ENCODE peak calls at places on chromosomes 16 and 17, in five cellular contexts. One of them, this sample, is unnamed.
A peak's percentile ranks its signal among the peaks of the same experiment; 100 is the strongest.

GRCh38 chr17:3658784-3659449 is 9.5 kb downstream of the TAX1BP3 start:
- DNase-seq in mesendoderm: no peak
- DNase-seq in suprapubic skin: no peak
- DNase-seq in MM.1S: peak; percentile 1
- DNase-seq in fibroblast of the aortic adventitia: no peak
- DNase-seq in this sample: no peak

GRCh38 chr17:44523672-44523972 is 20.4 kb upstream of the GPATCH8 start:
- DNase-seq in mesendoderm: no peak
- DNase-seq in suprapubic skin: no peak
- DNase-seq in MM.1S: no peak
- DNase-seq in fibroblast of the aortic adventitia: no peak
- DNase-seq in this sample: no peak

GRCh38 chr17:18986541-18987229 is 17.9 kb downstream of the FAM83G start:
- DNase-seq in mesendoderm: no peak
- DNase-seq in suprapubic skin: no peak
- DNase-seq in MM.1S: no peak
- DNase-seq in fibroblast of the aortic adventitia: no peak
- DNase-seq in this sample: no peak

GRCh38 chr17:21263351-21263750 is 10.1 kb upstream of the NATD1 start:
- DNase-seq in mesendoderm: no peak
- DNase-seq in suprapubic skin: no peak
- DNase-seq in MM.1S: no peak
- DNase-seq in fibroblast of the aortic adventitia: peak; percentile 62
- DNase-seq in this sample: peak; percentile 94

GRCh38 chr16:77585852-77586251 is 136.5 kb upstream of the NUDT7 start:
- DNase-seq in mesendoderm: peak; percentile 75
- DNase-seq in suprapubic skin: no peak
- DNase-seq in MM.1S: no peak
- DNase-seq in fibroblast of the aortic adventitia: peak; percentile 51
- DNase-seq in this sample: peak; percentile 61

GRCh38 chr17:30415491-30415890 is 36.8 kb downstream of the CPD start:
- DNase-seq in mesendoderm: no peak
- DNase-seq in suprapubic skin: no peak
- DNase-seq in MM.1S: no peak
- DNase-seq in fibroblast of the aortic adventitia: no peak
- DNase-seq in this sample: peak; percentile 57

GRCh38 chr16:87560428-87561199 is 41.7 kb upstream of the JPH3 start:
- DNase-seq in mesendoderm: peak; percentile 83
- DNase-seq in suprapubic skin: peak; percentile 82
- DNase-seq in MM.1S: no peak
- DNase-seq in fibroblast of the aortic adventitia: peak; percentile 80
- DNase-seq in this sample: peak; percentile 44

GRCh38 chr17:77503916-77504651 is 363.3 kb downstream of the SEC14L1 start:
- DNase-seq in mesendoderm: peak; percentile 70
- DNase-seq in suprapubic skin: peak; percentile 29
- DNase-seq in MM.1S: no peak
- DNase-seq in fibroblast of the aortic adventitia: no peak
- DNase-seq in this sample: no peak

GRCh38 chr17:15262291-15263205 is 2.6 kb downstream of the PMP22 start:
- DNase-seq in mesendoderm: peak; percentile 82
- DNase-seq in suprapubic skin: peak; percentile 95
- DNase-seq in MM.1S: no peak
- DNase-seq in fibroblast of the aortic adventitia: peak; percentile 94
- DNase-seq in this sample: peak; percentile 94

GRCh38 chr17:48597492-48597774 is 3.9 kb upstream of the HOXB5 start:
- DNase-seq in mesendoderm: no peak
- DNase-seq in suprapubic skin: no peak
- DNase-seq in MM.1S: no peak
- DNase-seq in fibroblast of the aortic adventitia: no peak
- DNase-seq in this sample: no peak

GRCh38 chr17:48595107-48595999 is 1.8 kb upstream of the HOXB5 start:
- DNase-seq in mesendoderm: no peak
- DNase-seq in suprapubic skin: no peak
- DNase-seq in MM.1S: no peak
- DNase-seq in fibroblast of the aortic adventitia: no peak
- DNase-seq in this sample: no peak

GRCh38 chr17:48597775-48598631 is 4.4 kb upstream of the HOXB5 start:
- DNase-seq in mesendoderm: no peak
- DNase-seq in suprapubic skin: no peak
- DNase-seq in MM.1S: no peak
- DNase-seq in fibroblast of the aortic adventitia: peak; percentile 65
- DNase-seq in this sample: peak; percentile 85

GRCh38 chr17:48596000-48596734 is 2.6 kb upstream of the HOXB5 start:
- DNase-seq in mesendoderm: no peak
- DNase-seq in suprapubic skin: no peak
- DNase-seq in MM.1S: no peak
- DNase-seq in fibroblast of the aortic adventitia: no peak
- DNase-seq in this sample: no peak

DNA sequence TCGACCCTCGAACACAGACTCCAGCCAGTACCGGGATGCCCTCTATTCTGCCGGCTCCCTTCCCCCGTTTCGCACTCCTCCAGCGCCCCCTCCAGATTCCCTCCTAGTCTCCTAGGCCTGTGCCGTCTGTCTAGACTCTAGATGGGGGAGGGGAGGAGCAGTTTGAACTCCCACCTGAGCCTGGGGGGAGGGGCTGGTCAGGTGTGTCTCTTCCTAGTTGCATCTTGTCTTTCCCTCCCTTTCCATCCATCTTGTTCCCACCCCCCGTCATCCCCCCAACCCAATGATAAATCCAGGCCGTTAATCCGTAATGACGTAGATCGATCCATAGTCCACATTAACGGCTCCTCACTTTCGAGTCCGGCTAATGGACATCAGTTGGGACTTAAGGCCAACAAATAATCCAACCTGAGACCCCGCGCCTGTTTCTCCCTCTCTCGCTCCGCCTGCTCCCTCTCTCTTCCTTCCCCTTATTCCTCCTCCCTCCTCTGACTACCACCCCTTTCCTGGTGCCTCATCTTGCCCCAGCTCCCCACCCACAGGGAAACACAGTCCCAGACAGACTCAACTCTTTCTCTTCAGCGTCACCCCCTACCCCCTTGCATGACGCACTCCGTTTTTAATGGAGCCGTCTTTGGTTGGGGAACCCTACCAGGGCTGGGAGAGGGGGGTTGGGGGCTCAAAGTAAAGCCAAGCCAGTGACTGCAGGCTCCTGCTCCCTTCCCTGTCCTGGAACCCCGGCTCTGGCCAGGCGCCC is 3.3 kb upstream of the HOXB5 start:
- DNase-seq in mesendoderm: no peak
- DNase-seq in suprapubic skin: no peak
- DNase-seq in MM.1S: no peak
- DNase-seq in fibroblast of the aortic adventitia: no peak
- DNase-seq in this sample: peak; percentile 72
- H3K4me3 ChIP-seq in mesendoderm: no peak overlapping the region
- H3K4me3 ChIP-seq in suprapubic skin: peak overlapping the region; percentile 67
- H3K4me3 ChIP-seq in MM.1S: peak overlapping the region; percentile 58
- H3K4me3 ChIP-seq in fibroblast of the aortic adventitia: peak overlapping the region; percentile 70
- H3K4me3 ChIP-seq in this sample: peak overlapping the region; percentile 65

DNA sequence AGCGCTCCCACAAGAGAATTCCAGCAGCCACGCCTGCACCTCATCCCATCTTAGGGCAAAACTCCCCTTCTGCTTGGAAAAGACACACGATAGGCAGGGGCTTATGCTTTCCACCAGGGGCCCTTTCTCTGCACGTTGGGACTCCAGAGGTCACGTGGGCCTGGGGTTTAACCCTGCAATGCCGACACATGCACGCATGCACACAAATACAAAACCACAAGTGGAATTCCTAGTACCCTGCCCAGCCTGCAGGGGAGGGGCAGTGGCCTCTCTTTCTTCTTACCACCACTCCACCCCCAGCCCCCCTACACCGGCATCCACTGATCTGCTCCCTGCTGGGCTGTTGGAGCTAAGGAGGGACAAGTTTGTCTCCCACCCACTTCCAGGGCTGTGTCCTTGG is 16.8 kb upstream of the CCDC182 start:
- DNase-seq in mesendoderm: no peak
- DNase-seq in suprapubic skin: no peak
- DNase-seq in MM.1S: no peak
- DNase-seq in fibroblast of the aortic adventitia: no peak
- DNase-seq in this sample: no peak
- H3K4me3 ChIP-seq in mesendoderm: no peak overlapping the region
- H3K4me3 ChIP-seq in suprapubic skin: no peak overlapping the region
- H3K4me3 ChIP-seq in MM.1S: no peak overlapping the region
- H3K4me3 ChIP-seq in fibroblast of the aortic adventitia: no peak overlapping the region
- H3K4me3 ChIP-seq in this sample: no peak overlapping the region

GRCh38 chr17:50943575-50943933 is 77.4 kb upstream of the TOB1 start:
- DNase-seq in mesendoderm: no peak
- DNase-seq in suprapubic skin: peak; percentile 43
- DNase-seq in MM.1S: no peak
- DNase-seq in fibroblast of the aortic adventitia: no peak
- DNase-seq in this sample: no peak
- H3K4me3 ChIP-seq in mesendoderm: no peak overlapping the region
- H3K4me3 ChIP-seq in suprapubic skin: peak overlapping the region; percentile 39
- H3K4me3 ChIP-seq in MM.1S: peak overlapping the region; percentile 68
- H3K4me3 ChIP-seq in fibroblast of the aortic adventitia: no peak overlapping the region
- H3K4me3 ChIP-seq in this sample: no peak overlapping the region

GRCh38 chr17:63932008-63932561 is at the start of gene CD79B:
- DNase-seq in mesendoderm: no peak
- DNase-seq in suprapubic skin: no peak
- DNase-seq in MM.1S: peak; percentile 29
- DNase-seq in fibroblast of the aortic adventitia: no peak
- DNase-seq in this sample: no peak
- H3K4me3 ChIP-seq in mesendoderm: no peak within 1 kb of the TSS
- H3K4me3 ChIP-seq in suprapubic skin: peak within 1 kb of the TSS; percentile 8
- H3K4me3 ChIP-seq in MM.1S: peak within 1 kb of the TSS; percentile 67
- H3K4me3 ChIP-seq in fibroblast of the aortic adventitia: no peak within 1 kb of the TSS
- H3K4me3 ChIP-seq in this sample: no peak within 1 kb of the TSS

This sample was measured in fibroblast of mammary gland.